ENCODE peak calls at places on chromosome 1, in four cellular contexts. T, K, S and C are unnamed samples.
A peak's percentile ranks its signal among the peaks of the same experiment; 100 is the strongest.

GRCh38 chr1:53160924-53161378 is 18.5 kb upstream of the SLC1A7 start:
- DNase-seq in T (no peak), K (no peak), S (peak; percentile 94), C (no peak)

GRCh38 chr1:51210676-51211075 is 25.4 kb upstream of the RNF11 start:
- DNase-seq in T (no peak), K (no peak), S (no peak), C (no peak)

GRCh38 chr1:226877669-226878068 is 7.3 kb downstream of the PSEN2 start:
- DNase-seq in T (no peak), K (no peak), S (no peak), C (no peak)

GRCh38 chr1:207825719-207826556 is 74.1 kb downstream of the CD46 start:
- DNase-seq in T (peak; percentile 77), K (no peak), S (peak; percentile 10), C (peak; percentile 41)

GRCh38 chr1:34057347-34057746 is 107.7 kb downstream of the CSMD2 start:
- DNase-seq in T (no peak), K (no peak), S (no peak), C (no peak)

GRCh38 chr1:14842361-14842760 is 243.9 kb downstream of the KAZN start:
- DNase-seq in T (no peak), K (no peak), S (no peak), C (no peak)

GRCh38 chr1:218412181-218412580 is 67.0 kb downstream of the TGFB2 start:
- DNase-seq in T (no peak), K (no peak), S (no peak), C (no peak)

GRCh38 chr1:12600880-12601633 is 17.0 kb downstream of the DHRS3 start:
- DNase-seq in T (peak; percentile 78), K (no peak), S (peak; percentile 62), C (peak; percentile 60)

GRCh38 chr1:165235158-165235776 is 121.2 kb downstream of the LMX1A start:
- DNase-seq in T (peak; percentile 25), K (no peak), S (no peak), C (peak; percentile 26)

GRCh38 chr1:33654267-33654832 is 181.9 kb downstream of the ZSCAN20 start:
- DNase-seq in T (no peak), K (peak; percentile 13), S (no peak), C (no peak)

GRCh38 chr1:13674386-13674785 is 25.6 kb upstream of the PRDM2 start:
- DNase-seq in T (no peak), K (no peak), S (no peak), C (no peak)

GRCh38 chr1:217917277-217917887 is 286.2 kb downstream of the SPATA17 start:
- DNase-seq in T (no peak), K (no peak), S (no peak), C (no peak)

GRCh38 chr1:95467036-95467435 is 233.0 kb downstream of the RWDD3 start:
- DNase-seq in T (no peak), K (no peak), S (no peak), C (no peak)
- TF ChIP-seq CTCF in T (no peak), K (peak; percentile 10), S (peak; percentile 6), C (no peak)

GRCh38 chr1:159944623-159945455 is 574 bp downstream of the IGSF9 start:
- DNase-seq in T (no peak), K (no peak), S (no peak), C (no peak)
- H3K4me3 ChIP-seq in T (no peak overlapping the region), K (peak overlapping the region; percentile 63), S (peak overlapping the region; percentile 58), C (no peak overlapping the region)

GRCh38 chr1:92907949-92908684 is 53.1 kb downstream of the DIPK1A start:
- DNase-seq in T (no peak), K (no peak), S (no peak), C (no peak)
- TF ChIP-seq CTCF in T (no peak), K (no peak), S (no peak), C (no peak)

GRCh38 chr1:10703702-10704101 is 92.7 kb downstream of the CASZ1 start:
- DNase-seq in T (no peak), K (no peak), S (no peak), C (no peak)

GRCh38 chr1:10706514-10706913 is 89.9 kb downstream of the CASZ1 start:
- DNase-seq in T (no peak), K (no peak), S (no peak), C (no peak)

GRCh38 chr1:10708807-10709523 is 87.5 kb downstream of the CASZ1 start:
- DNase-seq in T (no peak), K (no peak), S (no peak), C (no peak)

GRCh38 chr1:10704383-10704882 is 92.0 kb downstream of the CASZ1 start:
- DNase-seq in T (no peak), K (no peak), S (peak; percentile 58), C (no peak)

GRCh38 chr1:10705953-10706352 is 90.5 kb downstream of the CASZ1 start:
- DNase-seq in T (no peak), K (no peak), S (no peak), C (no peak)
- H3K4me3 ChIP-seq in T (no peak overlapping the region), K (no peak overlapping the region), S (no peak overlapping the region), C (no peak overlapping the region)

GRCh38 chr1:200873116-200873670 is 412 bp downstream of the GPR25 start:
- DNase-seq in T (peak; percentile 45), K (no peak), S (no peak), C (peak; percentile 32)

GRCh38 chr1:200874694-200875093 is 1.9 kb downstream of the GPR25 start:
- DNase-seq in T (no peak), K (no peak), S (no peak), C (no peak)

GRCh38 chr1:200872446-200873115 is at the start of gene GPR25:
- DNase-seq in T (no peak), K (no peak), S (no peak), C (no peak)

GRCh38 chr1:200875416-200875815 is 2.6 kb downstream of the GPR25 start:
- DNase-seq in T (no peak), K (no peak), S (no peak), C (no peak)

DNA sequence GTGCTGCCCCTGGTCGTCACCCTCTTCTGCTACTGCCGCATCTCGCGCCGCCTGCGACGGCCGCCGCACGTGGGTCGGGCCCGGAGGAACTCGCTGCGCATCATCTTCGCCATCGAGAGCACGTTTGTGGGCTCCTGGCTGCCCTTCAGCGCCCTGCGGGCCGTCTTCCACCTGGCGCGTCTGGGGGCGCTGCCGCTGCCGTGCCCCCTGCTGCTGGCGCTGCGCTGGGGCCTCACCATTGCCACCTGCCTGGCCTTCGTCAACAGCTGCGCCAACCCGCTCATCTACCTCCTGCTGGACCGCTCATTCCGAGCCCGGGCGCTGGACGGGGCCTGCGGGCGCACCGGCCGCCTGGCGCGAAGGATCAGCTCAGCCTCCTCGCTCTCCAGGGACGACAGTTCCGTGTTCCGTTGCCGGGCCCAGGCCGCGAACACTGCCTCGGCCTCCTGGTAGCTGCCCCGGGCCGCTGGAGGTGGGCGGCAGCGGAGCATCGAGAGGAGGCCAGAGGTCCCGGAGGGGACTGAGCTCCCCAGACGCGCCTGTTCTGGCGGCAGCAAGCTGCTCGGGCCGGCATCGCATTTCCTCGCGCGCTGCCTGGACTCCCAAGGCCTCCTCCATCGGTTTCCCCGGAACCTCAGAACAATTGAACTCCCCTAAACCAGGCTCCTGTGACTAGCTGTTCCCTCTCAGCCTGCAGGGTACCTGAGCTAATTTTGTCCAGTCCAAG is 1.1 kb downstream of the GPR25 start:
- DNase-seq in T (no peak), K (no peak), S (no peak), C (no peak)
- TF ChIP-seq CTCF in T (no peak), K (no peak), S (no peak), C (no peak)